ENCODE peak calls at places on chromosomes 11 and 22, in seven cellular contexts. R is effector memory CD4-positive, alpha-beta T cell; D is stimulated activated CD4-positive, alpha-beta T cell treated with anti-CD3 and anti-CD28 coated beads, Interleukin-4, amount 100 ng/mL, for 24 hours; H is HT-29; O is IMR-90; K is anterior cingulate cortex; Y is Daoy. N is an unnamed sample.
A peak's percentile ranks its signal among the peaks of the same experiment; 100 is the strongest.

GRCh38 chr11:4881860-4882500 is at the start of gene OR51T1:
- DNase-seq in Y (no peak), R (no peak), O (peak; percentile 40), H (no peak), D (no peak), K (no peak), N (no peak)

GRCh38 chr11:64036081-64037026 is 623 bp downstream of the FLRT1 start:
- DNase-seq in O (peak; percentile 35), D (no peak), Y (peak; percentile 64), K (peak; percentile 39), H (no peak), R (no peak), N (peak; percentile 32)

GRCh38 chr11:118175031-118175531 is 1.4 kb downstream of the SCN2B start:
- DNase-seq in Y (peak; percentile 45), K (no peak), O (peak; percentile 62), H (no peak), D (no peak), R (no peak), N (no peak)

GRCh38 chr11:3857628-3858027 is 2.2 kb downstream of the STIM1 start:
- DNase-seq in R (no peak), K (no peak), O (no peak), H (no peak), D (no peak), Y (no peak), N (no peak)

GRCh38 chr11:2808850-2809847 is 76.4 kb downstream of the CDKN1C start:
- DNase-seq in O (no peak), R (no peak), H (no peak), D (no peak), K (no peak), Y (no peak), N (peak; percentile 39)

GRCh38 chr22:38789606-38790005 is 4.3 kb downstream of the DNAL4 start:
- DNase-seq in R (no peak), D (no peak), O (no peak), Y (no peak), H (no peak), K (no peak), N (no peak)

GRCh38 chr11:36333897-36334296 is 37.8 kb downstream of the PRR5L start:
- DNase-seq in K (no peak), O (peak; percentile 53), H (peak; percentile 59), Y (peak; percentile 67), R (no peak), D (no peak), N (no peak)

GRCh38 chr11:69300124-69301032 is 6.4 kb downstream of the MYEOV start:
- DNase-seq in Y (peak; percentile 79), H (peak; percentile 56), O (peak; percentile 61), R (no peak), D (no peak), K (no peak), N (no peak)

GRCh38 chr11:130737866-130738431 is 178.3 kb downstream of the SNX19 start:
- DNase-seq in R (no peak), K (no peak), Y (peak; percentile 87), D (no peak), H (no peak), O (peak; percentile 89), N (no peak)

GRCh38 chr22:45318558-45319318 is 9.0 kb downstream of the FAM118A start:
- DNase-seq in R (peak; percentile 60), D (peak; percentile 43), O (peak; percentile 70), Y (peak; percentile 60), H (no peak), K (no peak), N (peak; percentile 61)

GRCh38 chr11:120089036-120090001 is 48.6 kb downstream of the TRIM29 start:
- DNase-seq in H (no peak), Y (no peak), R (no peak), D (no peak), O (no peak), K (no peak), N (no peak)

GRCh38 chr11:12207384-12208150 is 97.2 kb downstream of the MICAL2 start:
- DNase-seq in D (peak; percentile 75), K (no peak), R (no peak), O (peak; percentile 86), Y (peak; percentile 93), H (no peak), N (peak; percentile 75)

GRCh38 chr22:46936378-46936916 is 174.0 kb downstream of the TBC1D22A start:
- DNase-seq in H (no peak), K (no peak), O (no peak), D (no peak), R (no peak), Y (no peak), N (no peak)

GRCh38 chr11:46523290-46523689 is 70.5 kb downstream of the AMBRA1 start:
- DNase-seq in H (no peak), R (no peak), Y (no peak), D (no peak), K (no peak), O (no peak), N (no peak)

GRCh38 chr11:8789864-8790263 is 107.3 kb downstream of the RPL27A start:
- DNase-seq in O (no peak), R (no peak), D (no peak), Y (no peak), H (no peak), K (no peak), N (no peak)

N was measured in stimulated activated CD8-positive, alpha-beta memory T cell treated with anti-CD3 and anti-CD28 coated beads, Interleukin-4, amount 100 ng/mL, for 48 hours.